ENCODE peak calls at places on chromosomes 2 and 18, in six cellular contexts. One of them, this sample, is unnamed.

GRCh38 chr18:21452381-21452780 is 148.1 kb downstream of the ESCO1 start:
- DNase-seq in choroid plexus epithelial cell: no peak
- DNase-seq in MM.1S: no peak
- DNase-seq in right atrium auricular region: no peak
- DNase-seq in stomach: no peak
- DNase-seq in CD8-positive, alpha-beta memory T cell: no peak
- DNase-seq in this sample: no peak

GRCh38 chr2:229071292-229071976 is 199.7 kb downstream of the PID1 start:
- DNase-seq in choroid plexus epithelial cell: peak; percentile 45
- DNase-seq in MM.1S: no peak
- DNase-seq in right atrium auricular region: no peak
- DNase-seq in stomach: no peak
- DNase-seq in CD8-positive, alpha-beta memory T cell: no peak
- DNase-seq in this sample: no peak

GRCh38 chr18:24234330-24234729 is 95.5 kb downstream of the CABYR start:
- DNase-seq in choroid plexus epithelial cell: peak; percentile 23
- DNase-seq in MM.1S: no peak
- DNase-seq in right atrium auricular region: peak; percentile 73
- DNase-seq in stomach: no peak
- DNase-seq in CD8-positive, alpha-beta memory T cell: no peak
- DNase-seq in this sample: no peak

GRCh38 chr18:12317664-12318333 is 9.8 kb downstream of the TUBB6 start:
- DNase-seq in choroid plexus epithelial cell: peak; percentile 82
- DNase-seq in MM.1S: no peak
- DNase-seq in right atrium auricular region: no peak
- DNase-seq in stomach: no peak
- DNase-seq in CD8-positive, alpha-beta memory T cell: no peak
- DNase-seq in this sample: no peak

GRCh38 chr2:33145459-33145858 is 198.7 kb downstream of the LTBP1 start:
- DNase-seq in choroid plexus epithelial cell: no peak
- DNase-seq in MM.1S: no peak
- DNase-seq in right atrium auricular region: no peak
- DNase-seq in stomach: no peak
- DNase-seq in CD8-positive, alpha-beta memory T cell: no peak
- DNase-seq in this sample: no peak

GRCh38 chr18:78679861-78680260 is 299.8 kb upstream of the SALL3 start:
- DNase-seq in choroid plexus epithelial cell: no peak
- DNase-seq in MM.1S: no peak
- DNase-seq in right atrium auricular region: no peak
- DNase-seq in stomach: peak; percentile 8
- DNase-seq in CD8-positive, alpha-beta memory T cell: no peak
- DNase-seq in this sample: no peak

GRCh38 chr18:183769-184168 is 25.4 kb downstream of the USP14 start:
- DNase-seq in choroid plexus epithelial cell: peak; percentile 41
- DNase-seq in MM.1S: no peak
- DNase-seq in right atrium auricular region: no peak
- DNase-seq in stomach: no peak
- DNase-seq in CD8-positive, alpha-beta memory T cell: no peak
- DNase-seq in this sample: no peak

GRCh38 chr2:63763336-63764056 is 78.2 kb upstream of the UGP2 start:
- DNase-seq in choroid plexus epithelial cell: peak; percentile 23
- DNase-seq in MM.1S: no peak
- DNase-seq in right atrium auricular region: no peak
- DNase-seq in stomach: no peak
- DNase-seq in CD8-positive, alpha-beta memory T cell: no peak
- DNase-seq in this sample: no peak

GRCh38 chr2:149261672-149262071 is 68.7 kb upstream of the LYPD6 start:
- DNase-seq in choroid plexus epithelial cell: no peak
- DNase-seq in MM.1S: peak; percentile 36
- DNase-seq in right atrium auricular region: no peak
- DNase-seq in stomach: no peak
- DNase-seq in CD8-positive, alpha-beta memory T cell: no peak
- DNase-seq in this sample: peak; percentile 11

GRCh38 chr2:24276349-24276899 is 83.9 kb downstream of the ITSN2 start:
- DNase-seq in choroid plexus epithelial cell: no peak
- DNase-seq in MM.1S: no peak
- DNase-seq in right atrium auricular region: no peak
- DNase-seq in stomach: no peak
- DNase-seq in CD8-positive, alpha-beta memory T cell: no peak
- DNase-seq in this sample: no peak

GRCh38 chr18:34965108-34965507 is 76.1 kb upstream of the MAPRE2 start:
- DNase-seq in choroid plexus epithelial cell: no peak
- DNase-seq in MM.1S: no peak
- DNase-seq in right atrium auricular region: no peak
- DNase-seq in stomach: no peak
- DNase-seq in CD8-positive, alpha-beta memory T cell: no peak
- DNase-seq in this sample: no peak

GRCh38 chr2:241802421-241802749 is 6.6 kb upstream of the NEU4 start:
- DNase-seq in choroid plexus epithelial cell: no peak
- DNase-seq in MM.1S: no peak
- DNase-seq in right atrium auricular region: no peak
- DNase-seq in stomach: no peak
- DNase-seq in CD8-positive, alpha-beta memory T cell: no peak
- DNase-seq in this sample: no peak

GRCh38 chr2:215416656-215417055 is 19.2 kb downstream of the FN1 start:
- DNase-seq in choroid plexus epithelial cell: no peak
- DNase-seq in MM.1S: no peak
- DNase-seq in right atrium auricular region: no peak
- DNase-seq in stomach: no peak
- DNase-seq in CD8-positive, alpha-beta memory T cell: no peak
- DNase-seq in this sample: no peak

GRCh38 chr2:97738236-97739019 is 25.1 kb downstream of the ZAP70 start:
- DNase-seq in choroid plexus epithelial cell: no peak
- DNase-seq in MM.1S: no peak
- DNase-seq in right atrium auricular region: no peak
- DNase-seq in stomach: no peak
- DNase-seq in CD8-positive, alpha-beta memory T cell: no peak
- DNase-seq in this sample: no peak

GRCh38 chr2:98455494-98455976 is 10.9 kb downstream of the INPP4A start:
- DNase-seq in choroid plexus epithelial cell: peak; percentile 64
- DNase-seq in MM.1S: peak; percentile 70
- DNase-seq in right atrium auricular region: no peak
- DNase-seq in stomach: no peak
- DNase-seq in CD8-positive, alpha-beta memory T cell: no peak
- DNase-seq in this sample: no peak

GRCh38 chr2:56540467-56540866 is 356.7 kb downstream of the CCDC85A start:
- DNase-seq in choroid plexus epithelial cell: no peak
- DNase-seq in MM.1S: no peak
- DNase-seq in right atrium auricular region: no peak
- DNase-seq in stomach: no peak
- DNase-seq in CD8-positive, alpha-beta memory T cell: no peak
- DNase-seq in this sample: no peak

GRCh38 chr18:9808530-9809241 is 77.1 kb upstream of the TXNDC2 start:
- DNase-seq in choroid plexus epithelial cell: no peak
- DNase-seq in MM.1S: no peak
- DNase-seq in right atrium auricular region: no peak
- DNase-seq in stomach: no peak
- DNase-seq in CD8-positive, alpha-beta memory T cell: no peak
- DNase-seq in this sample: no peak

GRCh38 chr2:237509905-237510304 is 22.9 kb downstream of the MLPH start:
- DNase-seq in choroid plexus epithelial cell: no peak
- DNase-seq in MM.1S: no peak
- DNase-seq in right atrium auricular region: no peak
- DNase-seq in stomach: peak; percentile 68
- DNase-seq in CD8-positive, alpha-beta memory T cell: no peak
- DNase-seq in this sample: no peak

DNA sequence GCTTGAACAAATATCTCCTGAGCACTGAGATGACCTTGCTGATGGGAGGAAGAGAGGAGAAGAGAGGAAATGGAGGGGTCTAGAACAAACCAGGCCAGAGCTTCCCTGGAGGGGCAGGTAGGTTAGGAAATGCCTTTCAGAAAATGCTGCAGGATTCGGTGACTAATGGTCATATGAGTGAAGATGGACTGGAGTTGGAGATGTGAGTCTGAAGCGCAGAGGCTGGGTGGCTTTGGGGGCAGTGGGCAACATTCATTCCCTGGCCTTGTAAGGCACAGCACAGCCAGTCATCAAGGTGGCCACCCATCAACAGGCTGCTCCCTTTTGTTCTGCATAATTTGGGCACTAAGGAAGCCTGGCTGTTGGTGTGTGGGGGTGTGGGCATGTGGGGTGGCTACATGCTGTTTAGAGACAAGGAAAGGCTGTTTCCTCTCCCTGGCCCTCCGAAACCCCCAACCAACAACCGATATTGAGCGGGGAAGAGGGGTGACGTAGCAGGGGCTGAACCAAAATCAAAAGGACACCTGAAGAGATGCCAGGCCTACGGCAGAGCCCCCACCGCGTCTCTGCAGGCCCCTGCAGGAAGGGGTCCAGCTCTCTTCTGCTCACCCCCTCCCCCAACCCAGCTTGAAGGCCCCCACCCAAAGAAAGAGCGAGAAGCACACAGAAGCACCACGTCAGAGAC is 1.5 kb downstream of the SLC30A3 start:
- DNase-seq in choroid plexus epithelial cell: no peak
- DNase-seq in MM.1S: no peak
- DNase-seq in right atrium auricular region: no peak
- DNase-seq in stomach: no peak
- DNase-seq in CD8-positive, alpha-beta memory T cell: no peak
- DNase-seq in this sample: no peak
- H3K4me3 ChIP-seq in choroid plexus epithelial cell: no peak overlapping the region
- H3K4me3 ChIP-seq in MM.1S: no peak overlapping the region
- H3K4me3 ChIP-seq in right atrium auricular region: no peak overlapping the region
- H3K4me3 ChIP-seq in stomach: peak overlapping the region; percentile 64
- H3K4me3 ChIP-seq in CD8-positive, alpha-beta memory T cell: no peak overlapping the region
- H3K4me3 ChIP-seq in this sample: no peak overlapping the region

GRCh38 chr2:194697439-194697838 is 959.6 kb upstream of the SLC39A10 start:
- DNase-seq in choroid plexus epithelial cell: no peak
- DNase-seq in MM.1S: no peak
- DNase-seq in right atrium auricular region: no peak
- DNase-seq in stomach: no peak
- DNase-seq in CD8-positive, alpha-beta memory T cell: no peak
- DNase-seq in this sample: no peak

GRCh38 chr2:194696690-194697089 is 960.3 kb upstream of the SLC39A10 start:
- DNase-seq in choroid plexus epithelial cell: no peak
- DNase-seq in MM.1S: no peak
- DNase-seq in right atrium auricular region: no peak
- DNase-seq in stomach: no peak
- DNase-seq in CD8-positive, alpha-beta memory T cell: no peak
- DNase-seq in this sample: no peak

GRCh38 chr2:194700726-194701125 is 956.3 kb upstream of the SLC39A10 start:
- DNase-seq in choroid plexus epithelial cell: no peak
- DNase-seq in MM.1S: no peak
- DNase-seq in right atrium auricular region: no peak
- DNase-seq in stomach: no peak
- DNase-seq in CD8-positive, alpha-beta memory T cell: no peak
- DNase-seq in this sample: no peak

GRCh38 chr2:194700116-194700515 is 956.9 kb upstream of the SLC39A10 start:
- DNase-seq in choroid plexus epithelial cell: no peak
- DNase-seq in MM.1S: no peak
- DNase-seq in right atrium auricular region: no peak
- DNase-seq in stomach: no peak
- DNase-seq in CD8-positive, alpha-beta memory T cell: no peak
- DNase-seq in this sample: no peak

DNA sequence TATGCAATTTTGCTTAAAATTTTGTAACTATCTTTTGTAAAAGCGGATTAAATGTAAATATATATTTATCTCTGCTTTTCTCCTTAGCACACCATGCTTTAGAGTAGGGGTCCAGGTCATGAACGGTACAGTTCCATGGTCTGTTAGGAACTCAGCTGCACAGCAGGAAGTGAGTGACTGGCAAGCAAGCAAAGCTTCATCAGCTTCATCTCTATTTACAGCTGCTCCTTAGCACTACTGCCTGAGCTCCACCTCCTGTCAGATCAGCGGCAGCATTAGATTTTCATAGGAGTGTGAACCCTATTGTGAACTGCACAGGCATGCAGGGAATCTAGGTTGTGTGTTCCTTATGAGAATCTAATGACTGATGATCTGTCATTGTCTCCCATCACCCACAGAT is 959.0 kb upstream of the SLC39A10 start:
- DNase-seq in choroid plexus epithelial cell: no peak
- DNase-seq in MM.1S: no peak
- DNase-seq in right atrium auricular region: no peak
- DNase-seq in stomach: no peak
- DNase-seq in CD8-positive, alpha-beta memory T cell: no peak
- DNase-seq in this sample: no peak
- H3K4me3 ChIP-seq in choroid plexus epithelial cell: no peak overlapping the region
- H3K4me3 ChIP-seq in MM.1S: no peak overlapping the region
- H3K4me3 ChIP-seq in right atrium auricular region: no peak overlapping the region
- H3K4me3 ChIP-seq in stomach: no peak overlapping the region
- H3K4me3 ChIP-seq in CD8-positive, alpha-beta memory T cell: no peak overlapping the region
- H3K4me3 ChIP-seq in this sample: no peak overlapping the region

GRCh38 chr2:176148758-176149483 is 2.4 kb upstream of the HOXD4 start:
- DNase-seq in choroid plexus epithelial cell: no peak
- DNase-seq in MM.1S: no peak
- DNase-seq in right atrium auricular region: no peak
- DNase-seq in stomach: peak; percentile 1
- DNase-seq in CD8-positive, alpha-beta memory T cell: no peak
- DNase-seq in this sample: no peak

GRCh38 chr2:176152350-176153181 is 1.2 kb downstream of the HOXD4 start:
- DNase-seq in choroid plexus epithelial cell: no peak
- DNase-seq in MM.1S: no peak
- DNase-seq in right atrium auricular region: no peak
- DNase-seq in stomach: peak; percentile 17
- DNase-seq in CD8-positive, alpha-beta memory T cell: no peak
- DNase-seq in this sample: no peak

GRCh38 chr2:176149484-176150337 is 1.6 kb upstream of the HOXD4 start:
- DNase-seq in choroid plexus epithelial cell: no peak
- DNase-seq in MM.1S: no peak
- DNase-seq in right atrium auricular region: no peak
- DNase-seq in stomach: peak; percentile 17
- DNase-seq in CD8-positive, alpha-beta memory T cell: no peak
- DNase-seq in this sample: no peak

GRCh38 chr2:176150338-176151198 is 782 bp upstream of the HOXD4 start:
- DNase-seq in choroid plexus epithelial cell: no peak
- DNase-seq in MM.1S: no peak
- DNase-seq in right atrium auricular region: no peak
- DNase-seq in stomach: peak; percentile 14
- DNase-seq in CD8-positive, alpha-beta memory T cell: no peak
- DNase-seq in this sample: no peak

GRCh38 chr2:176151199-176152099 is at the start of gene HOXD4:
- DNase-seq in choroid plexus epithelial cell: no peak
- DNase-seq in MM.1S: no peak
- DNase-seq in right atrium auricular region: no peak
- DNase-seq in stomach: peak; percentile 20
- DNase-seq in CD8-positive, alpha-beta memory T cell: no peak
- DNase-seq in this sample: no peak
- H3K4me3 ChIP-seq in choroid plexus epithelial cell: no peak within 1 kb of the TSS
- H3K4me3 ChIP-seq in MM.1S: no peak within 1 kb of the TSS
- H3K4me3 ChIP-seq in right atrium auricular region: no peak within 1 kb of the TSS
- H3K4me3 ChIP-seq in stomach: peak within 1 kb of the TSS; percentile 8
- H3K4me3 ChIP-seq in CD8-positive, alpha-beta memory T cell: no peak within 1 kb of the TSS
- H3K4me3 ChIP-seq in this sample: no peak within 1 kb of the TSS

GRCh38 chr2:27714053-27714452 is 50.4 kb downstream of the SLC4A1AP start:
- DNase-seq in choroid plexus epithelial cell: no peak
- DNase-seq in MM.1S: no peak
- DNase-seq in right atrium auricular region: no peak
- DNase-seq in stomach: no peak
- DNase-seq in CD8-positive, alpha-beta memory T cell: no peak
- DNase-seq in this sample: no peak

GRCh38 chr2:27716301-27717069 is 52.8 kb downstream of the SLC4A1AP start:
- DNase-seq in choroid plexus epithelial cell: no peak
- DNase-seq in MM.1S: peak; percentile 31
- DNase-seq in right atrium auricular region: peak; percentile 53
- DNase-seq in stomach: no peak
- DNase-seq in CD8-positive, alpha-beta memory T cell: no peak
- DNase-seq in this sample: no peak

GRCh38 chr2:27715318-27716165 is 51.9 kb downstream of the SLC4A1AP start:
- DNase-seq in choroid plexus epithelial cell: peak; percentile 68
- DNase-seq in MM.1S: peak; percentile 54
- DNase-seq in right atrium auricular region: peak; percentile 69
- DNase-seq in stomach: no peak
- DNase-seq in CD8-positive, alpha-beta memory T cell: no peak
- DNase-seq in this sample: peak; percentile 6

GRCh38 chr2:27714851-27715291 is 51.2 kb downstream of the SLC4A1AP start:
- DNase-seq in choroid plexus epithelial cell: no peak
- DNase-seq in MM.1S: no peak
- DNase-seq in right atrium auricular region: peak; percentile 50
- DNase-seq in stomach: no peak
- DNase-seq in CD8-positive, alpha-beta memory T cell: no peak
- DNase-seq in this sample: no peak

GRCh38 chr2:27717070-27717453 is 53.4 kb downstream of the SLC4A1AP start:
- DNase-seq in choroid plexus epithelial cell: no peak
- DNase-seq in MM.1S: peak; percentile 56
- DNase-seq in right atrium auricular region: peak; percentile 62
- DNase-seq in stomach: no peak
- DNase-seq in CD8-positive, alpha-beta memory T cell: no peak
- DNase-seq in this sample: no peak
- H3K4me3 ChIP-seq in choroid plexus epithelial cell: no peak overlapping the region
- H3K4me3 ChIP-seq in MM.1S: peak overlapping the region; percentile 70
- H3K4me3 ChIP-seq in right atrium auricular region: peak overlapping the region; percentile 40
- H3K4me3 ChIP-seq in stomach: no peak overlapping the region
- H3K4me3 ChIP-seq in CD8-positive, alpha-beta memory T cell: no peak overlapping the region
- H3K4me3 ChIP-seq in this sample: no peak overlapping the region

This sample was measured in Jurkat, Clone E6-1.